ENCODE peak calls at places on chromosomes 5 and 9, in four cellular contexts. V is fibroblast of the aortic adventitia, C is PC-3, Z is H9. U is an unnamed sample.

GRCh38 chr9:92664394-92665152 is 5.4 kb downstream of the IPPK start:
- DNase-seq in V (no peak), C (no peak), Z (no peak), U (no peak)

GRCh38 chr9:74765572-74765971 is 122.1 kb downstream of the TRPM6 start:
- DNase-seq in V (no peak), C (no peak), Z (no peak), U (no peak)

GRCh38 chr5:39758426-39758825 is 333.6 kb upstream of the DAB2 start:
- DNase-seq in V (no peak), C (no peak), Z (no peak), U (no peak)

GRCh38 chr5:150295172-150295611 is 5.6 kb upstream of the CAMK2A start:
- DNase-seq in V (peak; percentile 68), C (peak; percentile 85), Z (no peak), U (no peak)

GRCh38 chr5:50849554-50849953 is 183.1 kb downstream of the PARP8 start:
- DNase-seq in V (no peak), C (no peak), Z (no peak), U (no peak)

GRCh38 chr5:119022017-119022745 is 33.8 kb upstream of the DTWD2 start:
- DNase-seq in V (peak; percentile 72), C (peak; percentile 50), Z (no peak), U (peak; percentile 30)

GRCh38 chr9:79012561-79012960 is 559.2 kb upstream of the TLE4 start:
- DNase-seq in V (no peak), C (peak; percentile 81), Z (no peak), U (no peak)

GRCh38 chr9:72154468-72155281 is 5.4 kb downstream of the GDA start:
- DNase-seq in V (no peak), C (peak; percentile 68), Z (no peak), U (no peak)

GRCh38 chr5:89954901-89955300 is 454.7 kb downstream of the CETN3 start:
- DNase-seq in V (no peak), C (no peak), Z (no peak), U (no peak)

GRCh38 chr5:151424892-151425523 is 22.4 kb upstream of the SLC36A1 start:
- DNase-seq in V (no peak), C (no peak), Z (peak; percentile 87), U (no peak)

GRCh38 chr9:93810028-93810971 is 144.9 kb downstream of the BARX1 start:
- DNase-seq in V (no peak), C (no peak), Z (peak; percentile 64), U (no peak)

GRCh38 chr5:88665750-88666215 is 217.2 kb downstream of the MEF2C start:
- DNase-seq in V (no peak), C (no peak), Z (peak; percentile 66), U (no peak)

GRCh38 chr9:97803167-97804058 is 49.6 kb upstream of the FOXE1 start:
- DNase-seq in V (peak; percentile 18), C (peak; percentile 76), Z (peak; percentile 79), U (no peak)
- TF ChIP-seq CTCF in V (no peak), C (no peak), Z (peak; percentile 20), U (no peak)

GRCh38 chr9:21965401-21965951 is 28.7 kb downstream of the CDKN2A start:
- DNase-seq in V (peak; percentile 70), C (peak; percentile 60), Z (peak; percentile 75), U (no peak)
- TF ChIP-seq CTCF in V (peak; percentile 68), C (peak; percentile 50), Z (peak; percentile 65), U (no peak)

DNA sequence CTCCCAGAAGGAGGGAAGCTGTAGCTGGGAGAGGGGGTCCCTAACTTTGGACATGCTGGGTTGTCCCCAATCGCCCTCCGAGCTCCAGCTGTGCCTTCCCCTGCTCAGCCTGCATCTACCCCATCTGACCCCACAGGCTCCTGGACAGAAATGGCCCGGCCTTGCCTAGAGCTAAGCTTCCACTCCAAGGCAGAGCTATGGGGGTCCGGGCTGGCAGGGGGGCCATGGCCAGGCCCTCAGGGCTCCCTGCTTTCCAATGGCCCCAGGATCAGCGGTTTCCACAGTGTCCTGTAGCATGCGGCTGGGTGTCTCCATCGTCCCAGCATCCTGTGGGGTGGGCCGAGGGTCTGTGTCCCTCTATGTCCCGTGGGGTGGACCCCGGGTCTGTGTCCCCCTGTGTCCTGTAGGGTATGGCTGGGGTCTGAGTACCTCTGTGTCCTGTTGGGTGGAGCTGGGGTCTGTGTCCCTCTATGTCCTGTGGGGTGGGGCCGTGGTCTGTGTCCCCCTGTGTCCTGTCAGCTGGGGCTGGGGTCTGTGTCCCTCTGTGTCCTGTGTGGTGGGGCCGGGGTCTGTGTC is 130.6 kb downstream of the RXRA start:
- DNase-seq in V (no peak), C (no peak), Z (no peak), U (no peak)
- TF ChIP-seq CTCF in V (no peak), C (no peak), Z (no peak), U (no peak)

GRCh38 chr9:18707489-18708210 is 233.7 kb downstream of the ADAMTSL1 start:
- DNase-seq in V (peak; percentile 69), C (no peak), Z (no peak), U (no peak)
- TF ChIP-seq CTCF in V (no peak), C (no peak), Z (no peak), U (no peak)

GRCh38 chr5:132866342-132867045 is at the start of the genes GDF9 and UQCRQ:
- DNase-seq in V (peak; percentile 100), C (peak; percentile 97), Z (peak; percentile 99), U (peak; percentile 98)
- TF ChIP-seq CTCF in V (peak; percentile 29), C (peak; percentile 35), Z (peak; percentile 49), U (peak; percentile 37)

DNA sequence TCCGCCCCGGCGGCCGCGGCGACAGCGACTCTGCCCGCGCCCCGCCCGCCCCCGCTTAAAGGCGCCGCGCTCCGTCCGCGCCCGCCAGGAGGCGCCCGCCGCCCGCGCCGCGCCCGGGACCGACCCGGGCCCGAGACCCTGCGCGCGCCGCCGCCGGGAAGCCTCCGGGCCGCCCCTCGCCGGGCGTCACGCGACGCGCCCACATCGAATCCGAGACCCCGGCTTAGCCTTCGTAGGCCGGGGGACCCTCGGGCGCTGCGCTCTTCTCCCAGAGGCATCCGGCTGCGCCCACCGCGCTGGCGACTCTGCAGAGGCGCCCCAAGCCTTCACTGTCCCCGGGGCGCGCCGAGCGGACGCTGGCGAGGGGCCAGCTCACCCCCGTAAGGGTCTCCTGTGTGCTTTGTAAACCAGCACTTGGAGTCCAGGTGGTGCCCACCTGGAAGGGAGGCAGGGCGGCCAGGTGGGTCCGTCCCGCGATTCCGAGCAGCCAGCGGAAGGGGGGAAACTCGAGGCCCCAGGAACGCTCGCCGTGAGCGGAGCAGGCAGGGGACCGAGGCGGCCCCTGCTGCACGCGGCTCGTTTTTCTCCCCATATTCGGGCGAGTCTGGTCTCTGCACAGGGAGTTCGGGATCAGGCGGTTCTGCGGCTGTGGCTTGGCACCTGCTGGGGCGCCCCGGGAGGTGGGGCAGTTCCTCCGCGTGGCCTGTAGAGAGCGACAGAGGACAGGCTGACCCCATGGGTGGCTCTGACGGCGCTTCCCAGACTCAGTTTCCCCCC is 432 bp upstream of the ABCA2 start:
- DNase-seq in V (peak; percentile 23), C (peak; percentile 61), Z (peak; percentile 55), U (no peak)
- TF ChIP-seq CTCF in V (peak; percentile 55), C (no peak), Z (no peak), U (peak; percentile 68)

GRCh38 chr5:53488195-53488594 is 7.8 kb downstream of the FST start:
- DNase-seq in V (no peak), C (peak; percentile 23), Z (no peak), U (no peak)
- TF ChIP-seq CTCF in V (no peak), C (no peak), Z (no peak), U (no peak)

DNA sequence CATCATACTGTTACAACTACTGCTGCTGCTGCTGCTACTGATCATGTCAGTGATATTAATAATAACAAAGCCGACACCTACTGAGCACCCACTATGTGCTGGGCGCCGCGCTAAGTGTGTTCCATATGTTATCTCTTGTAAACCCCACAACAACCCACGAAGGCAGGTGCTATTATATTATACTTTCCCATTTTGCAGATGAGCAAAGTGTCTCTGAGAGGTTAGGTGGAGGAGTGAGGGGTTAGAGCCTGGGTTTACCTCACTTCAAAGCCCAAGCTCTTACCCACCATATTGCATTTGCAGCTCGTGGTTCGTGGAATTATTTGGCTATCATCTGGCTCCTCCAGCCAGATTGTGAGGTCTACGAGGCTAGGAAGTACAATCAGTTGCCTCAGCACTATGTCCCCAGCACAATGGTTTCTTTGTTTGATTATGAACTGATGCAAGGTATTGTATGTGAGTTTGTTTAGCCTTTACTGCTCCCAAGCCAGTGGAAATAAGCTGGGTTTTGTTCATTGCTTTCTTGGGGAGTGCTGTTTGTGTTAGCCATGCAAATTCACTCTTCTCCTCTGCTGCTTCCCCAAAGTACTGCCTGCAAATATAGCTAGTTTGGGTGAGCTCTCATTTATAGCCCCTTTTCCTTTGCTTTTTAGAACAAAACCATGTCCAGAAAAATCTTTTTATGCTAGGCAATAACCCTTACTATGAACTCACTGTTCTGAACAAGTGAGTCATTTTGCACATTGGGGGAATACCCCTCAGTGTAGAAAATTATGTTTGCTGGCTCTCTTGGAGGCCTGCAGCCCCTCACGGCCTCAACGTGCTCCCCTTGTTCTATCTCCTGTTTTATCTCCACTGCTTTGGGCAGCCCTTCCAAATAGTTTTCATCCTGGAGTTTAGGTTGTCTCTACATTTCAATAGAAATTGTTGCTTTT is 47.9 kb downstream of the ALG2 start:
- DNase-seq in V (no peak), C (no peak), Z (no peak), U (no peak)
- TF ChIP-seq CTCF in V (no peak), C (no peak), Z (no peak), U (no peak)

DNA sequence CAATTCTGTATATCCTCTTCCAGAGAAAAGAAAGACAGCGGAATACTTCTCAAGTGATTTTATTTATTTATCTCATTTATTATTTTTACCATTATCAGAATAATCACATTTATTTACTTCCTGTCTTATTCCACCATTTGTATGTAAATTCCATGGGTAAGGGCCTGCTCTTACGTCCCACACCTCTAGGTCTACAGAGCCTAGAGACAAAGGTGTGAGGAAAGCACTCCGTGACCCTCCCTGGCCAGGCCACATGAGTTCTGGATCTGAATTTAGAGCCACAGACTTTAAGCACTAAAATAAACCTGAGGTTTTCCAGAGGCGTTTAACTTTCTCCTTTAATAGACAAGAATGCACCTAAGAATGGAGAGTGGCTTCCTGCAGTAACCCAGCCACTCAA is 85.3 kb upstream of the CTSV start:
- DNase-seq in V (no peak), C (no peak), Z (no peak), U (no peak)
- TF ChIP-seq CTCF in V (no peak), C (no peak), Z (no peak), U (no peak)

GRCh38 chr5:52963636-52964035 is 25.5 kb upstream of the ITGA2 start:
- DNase-seq in V (no peak), C (peak; percentile 37), Z (no peak), U (no peak)

GRCh38 chr5:52961238-52961637 is 27.9 kb upstream of the ITGA2 start:
- DNase-seq in V (peak; percentile 16), C (no peak), Z (no peak), U (no peak)

DNA sequence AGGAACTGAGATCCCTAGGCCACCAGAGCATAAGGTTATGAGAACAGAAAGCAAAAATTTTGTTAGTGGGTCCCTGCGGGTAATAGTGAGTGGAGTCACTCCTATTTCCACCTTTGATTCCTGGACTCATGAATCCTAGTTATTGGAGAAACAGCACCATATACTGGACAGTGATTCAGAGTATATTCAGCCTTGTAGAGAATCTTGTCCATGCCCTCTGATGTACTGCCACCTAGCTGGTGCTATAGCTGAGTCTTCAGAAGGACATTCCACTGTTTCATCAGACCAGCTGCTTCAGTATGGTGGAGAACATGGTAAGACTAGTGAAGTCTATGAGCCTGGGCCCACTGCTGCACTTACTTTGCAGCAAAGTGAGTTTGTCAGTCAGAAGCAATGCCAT is 25.0 kb upstream of the ITGA2 start:
- DNase-seq in V (no peak), C (peak; percentile 33), Z (no peak), U (no peak)
- TF ChIP-seq CTCF in V (peak; percentile 10), C (peak; percentile 42), Z (no peak), U (peak; percentile 26)

U was measured in Panc1.